ENCODE peak calls at places on chromosomes 16 and 17, in ten cellular contexts. P is OCI-LY7, R is GM23338, N is IMR-90, D is keratinocyte, V is K562, J is PC-9, H is hepatocyte, E is fibroblast of lung, F is PC-3. I is an unnamed sample.

GRCh38 chr16:30896890-30897730 is 696 bp downstream of the CTF1 start:
- DNase-seq in P (peak; percentile 83), R (peak; percentile 98), N (peak; percentile 87), D (peak; percentile 48), V (peak; percentile 89), J (peak; percentile 87), H (peak; percentile 96), E (peak; percentile 89), F (peak; percentile 81), I (peak; percentile 98)

GRCh38 chr17:32489320-32490100 is 2.7 kb downstream of the CDK5R1 start:
- DNase-seq in P (no peak), R (no peak), N (no peak), D (no peak), V (no peak), J (no peak), H (no peak), E (no peak), F (no peak), I (no peak)

GRCh38 chr16:50747206-50747956 is 5.5 kb downstream of the CYLD start:
- DNase-seq in P (peak; percentile 36), R (peak; percentile 33), N (no peak), D (no peak), V (no peak), J (peak; percentile 43), H (no peak), E (peak; percentile 37), F (peak; percentile 39), I (no peak)

GRCh38 chr17:76772842-76773521 is 35.1 kb downstream of the MFSD11 start:
- DNase-seq in P (peak; percentile 50), R (no peak), N (peak; percentile 70), D (peak; percentile 26), V (peak; percentile 32), J (peak; percentile 66), H (peak; percentile 78), E (peak; percentile 62), F (peak; percentile 85), I (peak; percentile 65)

GRCh38 chr16:57987441-57988177 is 12.9 kb downstream of the ZNF319 start:
- DNase-seq in P (no peak), R (no peak), N (no peak), D (no peak), V (no peak), J (no peak), H (no peak), E (no peak), F (no peak), I (no peak)

GRCh38 chr17:81511550-81511799 is 1.1 kb downstream of the ACTG1 start:
- DNase-seq in P (no peak), R (no peak), N (peak; percentile 35), D (no peak), V (no peak), J (no peak), H (no peak), E (no peak), F (no peak), I (no peak)

GRCh38 chr16:11160676-11161115 is 95.3 kb downstream of the SOCS1 start:
- DNase-seq in P (no peak), R (no peak), N (no peak), D (no peak), V (peak; percentile 38), J (peak; percentile 5), H (no peak), E (no peak), F (no peak), I (no peak)

GRCh38 chr17:31096106-31096436 is 1.3 kb downstream of the NF1 start:
- DNase-seq in P (no peak), R (peak; percentile 47), N (no peak), D (no peak), V (peak; percentile 13), J (no peak), H (no peak), E (peak; percentile 35), F (peak; percentile 1), I (no peak)

GRCh38 chr17:75110307-75110937 is 653 bp downstream of the ARMC7 start:
- DNase-seq in P (peak; percentile 43), R (peak; percentile 69), N (no peak), D (no peak), V (no peak), J (peak; percentile 57), H (no peak), E (no peak), F (peak; percentile 48), I (peak; percentile 45)
- H2AFZ ChIP-seq in P (peak overlapping the region; percentile 94), R (peak overlapping the region; percentile 93), N (peak overlapping the region; percentile 91), D (peak overlapping the region; percentile 66), V (peak overlapping the region; percentile 94), J (peak overlapping the region; percentile 42), H (peak overlapping the region; percentile 96), E (peak overlapping the region; percentile 68), F (peak overlapping the region; percentile 85), I (peak overlapping the region; percentile 95)

GRCh38 chr16:1474796-1475551 is at the start of gene CLCN7:
- DNase-seq in P (peak; percentile 87), R (peak; percentile 85), N (peak; percentile 82), D (peak; percentile 30), V (peak; percentile 96), J (peak; percentile 51), H (peak; percentile 91), E (peak; percentile 87), F (peak; percentile 58), I (peak; percentile 90)

GRCh38 chr16:1474471-1474795 is 395 bp downstream of the CLCN7 start:
- DNase-seq in P (no peak), R (peak; percentile 45), N (no peak), D (no peak), V (peak; percentile 49), J (no peak), H (peak; percentile 43), E (no peak), F (no peak), I (peak; percentile 57)

GRCh38 chr16:1477033-1477432 is 2.2 kb upstream of the CLCN7 start:
- DNase-seq in P (no peak), R (no peak), N (no peak), D (no peak), V (no peak), J (no peak), H (no peak), E (no peak), F (no peak), I (no peak)

GRCh38 chr16:1474047-1474446 is 781 bp downstream of the CLCN7 start:
- DNase-seq in P (no peak), R (no peak), N (no peak), D (no peak), V (peak; percentile 41), J (no peak), H (no peak), E (no peak), F (peak; percentile 3), I (peak; percentile 35)

DNA sequence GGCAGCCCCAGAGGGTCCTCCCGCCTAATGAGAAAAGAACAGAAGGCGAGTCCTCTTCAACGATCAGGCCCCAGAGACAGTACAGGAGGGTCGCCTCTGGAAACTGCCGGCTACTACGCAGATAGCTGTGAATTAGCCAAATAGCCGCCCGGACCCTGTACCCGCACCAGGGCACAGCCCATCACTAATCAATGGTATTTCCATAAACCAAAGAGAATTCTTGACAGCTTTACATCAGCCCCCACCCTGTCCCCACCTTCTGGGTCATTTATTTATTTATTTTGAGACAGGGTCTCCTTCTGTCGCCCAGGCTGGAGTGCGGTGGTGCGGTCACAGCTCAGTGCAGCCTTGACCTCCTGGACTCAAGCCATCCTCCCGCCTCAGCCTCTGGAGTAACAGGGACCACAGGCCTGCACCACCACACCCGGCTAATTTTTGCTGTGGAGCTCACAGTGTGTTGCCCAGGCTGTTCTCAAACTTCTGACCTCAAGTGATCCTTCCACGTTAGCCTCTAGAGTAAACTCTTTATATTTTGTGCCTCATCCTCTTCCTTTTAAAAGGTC is 805 bp upstream of the CLCN7 start:
- DNase-seq in P (no peak), R (no peak), N (no peak), D (no peak), V (no peak), J (no peak), H (no peak), E (no peak), F (no peak), I (no peak)
- H2AFZ ChIP-seq in P (peak overlapping the region; percentile 88), R (peak overlapping the region; percentile 74), N (peak overlapping the region; percentile 99), D (peak overlapping the region; percentile 65), V (peak overlapping the region; percentile 92), J (peak overlapping the region; percentile 96), H (peak overlapping the region; percentile 99), E (no peak overlapping the region), F (peak overlapping the region; percentile 87), I (peak overlapping the region; percentile 82)

GRCh38 chr17:57470906-57471305 is 214.6 kb downstream of the MSI2 start:
- DNase-seq in P (no peak), R (no peak), N (no peak), D (no peak), V (no peak), J (no peak), H (no peak), E (no peak), F (no peak), I (no peak)

GRCh38 chr17:57467801-57468200 is 211.5 kb downstream of the MSI2 start:
- DNase-seq in P (no peak), R (no peak), N (no peak), D (no peak), V (no peak), J (no peak), H (no peak), E (no peak), F (no peak), I (no peak)

GRCh38 chr17:57467226-57467625 is 210.9 kb downstream of the MSI2 start:
- DNase-seq in P (no peak), R (no peak), N (no peak), D (no peak), V (no peak), J (no peak), H (no peak), E (no peak), F (no peak), I (no peak)

GRCh38 chr17:57471941-57472368 is 215.6 kb downstream of the MSI2 start:
- DNase-seq in P (no peak), R (peak; percentile 38), N (no peak), D (no peak), V (no peak), J (no peak), H (no peak), E (no peak), F (no peak), I (peak; percentile 69)

DNA sequence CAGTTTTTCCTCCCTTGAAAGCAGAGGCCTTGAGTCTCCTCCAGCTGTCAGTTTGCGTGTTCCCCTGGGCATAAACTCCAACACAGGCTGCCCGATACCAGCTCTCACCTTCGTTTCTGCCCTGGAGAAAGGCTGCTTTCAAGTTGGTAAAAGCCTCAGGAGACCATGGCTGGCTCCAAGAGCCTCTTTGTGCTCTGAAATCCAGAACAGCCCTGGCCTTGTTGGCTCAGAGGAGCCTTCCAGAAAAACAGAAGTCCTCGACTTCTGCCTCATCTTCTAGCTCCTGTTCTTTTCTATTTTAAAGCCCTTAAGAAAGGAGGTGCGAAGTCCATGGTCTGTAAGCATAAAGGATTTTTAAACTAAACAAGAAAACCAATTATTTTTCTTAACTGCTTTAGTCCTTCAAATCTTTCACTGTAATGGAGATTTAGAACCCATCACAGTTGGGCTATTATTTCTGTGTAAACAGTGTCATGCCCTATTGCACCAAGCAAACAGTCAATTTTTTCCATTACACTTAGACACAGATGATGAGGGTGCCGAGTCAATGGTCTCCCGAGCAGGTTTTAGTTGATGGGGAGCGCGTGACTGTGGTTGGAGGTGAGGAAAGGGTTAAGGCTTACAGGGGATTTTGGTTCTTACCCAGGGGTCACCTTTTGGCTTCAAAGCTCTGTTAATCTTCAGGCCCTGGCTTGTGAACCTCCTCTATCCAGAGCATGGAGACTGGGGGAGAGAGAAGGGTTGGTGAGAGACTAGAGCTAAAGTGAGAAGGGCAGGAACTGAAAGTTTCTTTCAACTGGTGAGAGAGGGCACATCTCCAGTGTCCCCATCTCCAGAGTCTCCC is 212.8 kb downstream of the MSI2 start:
- DNase-seq in P (no peak), R (no peak), N (no peak), D (no peak), V (no peak), J (no peak), H (no peak), E (no peak), F (no peak), I (no peak)
- H2AFZ ChIP-seq in P (no peak overlapping the region), R (no peak overlapping the region), N (no peak overlapping the region), D (no peak overlapping the region), V (no peak overlapping the region), J (no peak overlapping the region), H (no peak overlapping the region), E (no peak overlapping the region), F (no peak overlapping the region), I (no peak overlapping the region)

DNA sequence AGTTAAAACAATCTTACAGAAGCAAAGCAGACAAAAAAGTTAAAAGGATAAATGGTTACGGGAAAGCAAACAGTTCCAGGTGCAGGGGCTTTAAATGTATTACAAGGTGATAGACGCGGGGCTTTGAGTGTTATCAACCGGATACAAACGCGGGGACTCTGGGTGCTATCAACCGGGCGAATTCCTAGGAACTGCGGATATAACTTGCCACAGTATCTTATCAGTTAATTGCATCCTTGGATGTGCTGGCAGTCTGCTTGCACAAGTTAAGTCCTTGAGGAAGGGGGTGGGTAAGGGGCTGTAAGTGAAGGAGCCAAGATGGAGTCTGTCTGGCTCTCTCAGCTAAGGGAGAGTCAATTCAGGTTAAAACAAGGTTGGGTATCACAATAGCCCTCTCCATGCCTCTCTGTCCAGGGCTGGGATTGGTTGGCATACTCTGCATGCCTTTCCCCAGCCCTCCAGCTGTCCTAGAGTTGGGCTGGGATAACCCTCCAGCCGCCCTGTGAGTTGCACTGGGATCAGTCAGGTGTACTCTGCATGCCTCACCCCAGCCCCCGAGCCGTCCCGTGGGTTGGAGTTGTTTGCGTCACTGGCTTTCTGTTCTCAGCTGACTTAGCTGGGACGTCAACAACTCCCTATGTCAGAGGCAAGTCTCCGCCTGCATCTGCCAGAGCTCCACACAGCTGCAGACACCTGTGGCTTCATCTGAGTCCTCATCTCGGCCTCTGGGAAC is 40.9 kb downstream of the TMEM235 start:
- DNase-seq in P (peak; percentile 64), R (peak; percentile 80), N (peak; percentile 90), D (peak; percentile 91), V (peak; percentile 76), J (peak; percentile 36), H (peak; percentile 94), E (peak; percentile 93), F (peak; percentile 47), I (peak; percentile 65)
- H2AFZ ChIP-seq in P (peak overlapping the region; percentile 11), R (peak overlapping the region; percentile 69), N (peak overlapping the region; percentile 70), D (no peak overlapping the region), V (peak overlapping the region; percentile 47), J (peak overlapping the region; percentile 43), H (no peak overlapping the region), E (no peak overlapping the region), F (peak overlapping the region; percentile 58), I (peak overlapping the region; percentile 45)

I was measured in neural progenitor cell.